ENCODE peak calls at places on chromosome 14, in six cellular contexts. E is bronchial epithelial cell, N is hepatocyte, Q is progenitor cell of endocrine pancreas, O is A549, U is ovary. B is an unnamed sample.

GRCh38 chr14:28584951-28585350 is 181.6 kb upstream of the FOXG1 start:
- DNase-seq in E (peak; percentile 68), N (no peak), Q (no peak), O (no peak), U (no peak), B (no peak)

GRCh38 chr14:95507701-95508103 is 8.7 kb downstream of the SYNE3 start:
- DNase-seq in E (peak; percentile 71), N (no peak), Q (no peak), O (no peak), U (no peak), B (peak; percentile 90)

GRCh38 chr14:73795974-73796373 is 55.7 kb upstream of the PTGR2 start:
- DNase-seq in E (peak; percentile 79), N (peak; percentile 80), Q (no peak), O (peak; percentile 49), U (no peak), B (peak; percentile 80)

GRCh38 chr14:53979747-53980642 is 23.4 kb upstream of the BMP4 start:
- DNase-seq in E (no peak), N (no peak), Q (no peak), O (no peak), U (peak; percentile 56), B (peak; percentile 78)

GRCh38 chr14:97301931-97302559 is 504.9 kb downstream of the VRK1 start:
- DNase-seq in E (no peak), N (no peak), Q (no peak), O (no peak), U (no peak), B (no peak)

GRCh38 chr14:50830932-50831703 is at the start of gene NIN:
- DNase-seq in E (peak; percentile 52), N (peak; percentile 92), Q (peak; percentile 58), O (peak; percentile 43), U (peak; percentile 68), B (peak; percentile 80)

GRCh38 chr14:106848330-106849121 is 1322.1 kb downstream of the TMEM121 start:
- DNase-seq in E (peak; percentile 73), N (no peak), Q (no peak), O (no peak), U (peak; percentile 61), B (peak; percentile 85)

GRCh38 chr14:100747021-100747586 is 20.4 kb downstream of the DLK1 start:
- DNase-seq in E (peak; percentile 99), N (peak; percentile 77), Q (no peak), O (peak; percentile 51), U (no peak), B (peak; percentile 99)

GRCh38 chr14:89540830-89541470 is 123.9 kb upstream of the FOXN3 start:
- DNase-seq in E (peak; percentile 82), N (no peak), Q (no peak), O (no peak), U (no peak), B (peak; percentile 29)

GRCh38 chr14:50116986-50117385 is 614 bp upstream of the VCPKMT start:
- DNase-seq in E (no peak), N (no peak), Q (no peak), O (no peak), U (no peak), B (no peak)

GRCh38 chr14:33922125-33922524 is 28.7 kb downstream of the EGLN3 start:
- DNase-seq in E (peak; percentile 83), N (no peak), Q (no peak), O (no peak), U (no peak), B (peak; percentile 30)

GRCh38 chr14:75088566-75089373 is 19.3 kb downstream of the ZC2HC1C start:
- DNase-seq in E (peak; percentile 60), N (peak; percentile 86), Q (peak; percentile 37), O (peak; percentile 43), U (peak; percentile 18), B (peak; percentile 72)

GRCh38 chr14:81476816-81477215 is 56.8 kb downstream of the SEL1L start:
- DNase-seq in E (no peak), N (no peak), Q (no peak), O (no peak), U (no peak), B (no peak)

GRCh38 chr14:105694961-105695360 is 168.6 kb downstream of the TMEM121 start:
- DNase-seq in E (no peak), N (no peak), Q (no peak), O (no peak), U (no peak), B (no peak)

GRCh38 chr14:43789458-43789857 is 717.6 kb downstream of the FSCB start:
- DNase-seq in E (no peak), N (no peak), Q (no peak), O (no peak), U (no peak), B (no peak)

GRCh38 chr14:88613552-88614010 is 50.7 kb downstream of the ZC3H14 start:
- DNase-seq in E (peak; percentile 69), N (peak; percentile 70), Q (no peak), O (no peak), U (no peak), B (peak; percentile 42)

GRCh38 chr14:75549169-75549568 is 26.9 kb downstream of the BATF start:
- DNase-seq in E (no peak), N (no peak), Q (no peak), O (no peak), U (no peak), B (no peak)

GRCh38 chr14:52080817-52081755 is 12.2 kb upstream of the NID2 start:
- DNase-seq in E (peak; percentile 85), N (peak; percentile 36), Q (no peak), O (peak; percentile 14), U (no peak), B (peak; percentile 55)

GRCh38 chr14:50018236-50019210 is 97.8 kb downstream of the VCPKMT start:
- DNase-seq in E (no peak), N (peak; percentile 81), Q (no peak), O (no peak), U (no peak), B (peak; percentile 47)

GRCh38 chr14:106691601-106692291 is 1165.4 kb downstream of the TMEM121 start:
- DNase-seq in E (no peak), N (peak; percentile 4), Q (no peak), O (no peak), U (no peak), B (no peak)

GRCh38 chr14:23640524-23641141 is 4.5 kb downstream of the DHRS2 start:
- DNase-seq in E (no peak), N (peak; percentile 53), Q (no peak), O (no peak), U (peak; percentile 94), B (peak; percentile 55)

DNA sequence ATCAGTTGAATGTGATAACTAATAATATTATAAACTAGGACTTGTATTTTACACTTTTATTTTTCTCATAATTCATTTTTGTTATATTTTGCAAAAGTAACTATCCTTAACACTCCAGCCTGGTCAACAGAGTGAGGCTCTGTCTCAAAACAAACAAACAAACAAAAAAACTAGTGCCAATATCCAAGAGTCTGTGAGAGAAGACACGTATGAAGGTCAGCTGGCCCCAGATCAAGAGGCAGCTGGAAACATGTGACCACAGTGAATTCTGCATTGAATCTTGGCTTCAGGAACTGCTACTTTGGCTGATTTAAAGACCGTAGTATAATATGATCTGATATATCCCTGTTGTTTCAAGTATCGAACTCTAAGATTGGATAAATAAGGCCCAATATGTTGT is 47.0 kb downstream of the ESR2 start:
- DNase-seq in E (no peak), N (no peak), Q (no peak), O (no peak), U (no peak), B (no peak)
- TF ChIP-seq CTCF in E (no peak), N (no peak), Q (no peak), O (no peak), U (no peak), B (no peak)

DNA sequence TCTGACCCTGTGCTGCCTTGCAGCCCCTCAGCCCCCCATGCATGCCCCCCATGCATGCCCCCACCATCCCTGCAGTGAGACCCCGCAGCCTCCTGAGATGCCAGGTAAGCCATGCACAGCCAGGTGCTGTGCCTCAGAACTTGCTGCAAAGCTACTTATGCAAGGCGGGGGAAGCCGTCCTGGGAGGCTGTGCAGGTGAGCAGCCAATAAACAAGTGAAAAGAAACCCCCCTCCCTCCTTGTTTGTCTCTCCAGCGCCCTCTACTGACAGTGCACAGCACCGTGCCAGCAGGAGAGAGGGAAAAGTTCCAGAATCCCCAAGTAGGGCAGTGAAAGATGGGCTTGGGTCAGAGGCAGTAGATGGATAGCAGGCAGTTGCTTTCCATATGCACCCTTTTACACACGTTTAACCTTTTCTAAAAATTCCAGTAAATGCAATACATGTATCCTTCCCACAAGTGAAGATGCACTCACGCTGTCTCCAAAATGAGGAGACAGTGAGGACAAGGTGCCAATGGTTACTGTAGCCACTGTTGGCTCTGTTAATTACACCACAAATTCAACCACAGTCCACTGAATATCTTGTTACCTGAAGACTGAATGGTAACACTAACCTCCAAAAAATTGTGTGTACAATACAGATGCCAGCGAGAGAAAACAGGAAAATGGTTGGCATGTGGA is 18.0 kb downstream of the TNFAIP2 start:
- DNase-seq in E (no peak), N (peak; percentile 46), Q (no peak), O (peak; percentile 71), U (no peak), B (peak; percentile 77)
- TF ChIP-seq CTCF in E (peak; percentile 74), N (peak; percentile 39), Q (peak; percentile 40), O (peak; percentile 71), U (no peak), B (peak; percentile 68)

DNA sequence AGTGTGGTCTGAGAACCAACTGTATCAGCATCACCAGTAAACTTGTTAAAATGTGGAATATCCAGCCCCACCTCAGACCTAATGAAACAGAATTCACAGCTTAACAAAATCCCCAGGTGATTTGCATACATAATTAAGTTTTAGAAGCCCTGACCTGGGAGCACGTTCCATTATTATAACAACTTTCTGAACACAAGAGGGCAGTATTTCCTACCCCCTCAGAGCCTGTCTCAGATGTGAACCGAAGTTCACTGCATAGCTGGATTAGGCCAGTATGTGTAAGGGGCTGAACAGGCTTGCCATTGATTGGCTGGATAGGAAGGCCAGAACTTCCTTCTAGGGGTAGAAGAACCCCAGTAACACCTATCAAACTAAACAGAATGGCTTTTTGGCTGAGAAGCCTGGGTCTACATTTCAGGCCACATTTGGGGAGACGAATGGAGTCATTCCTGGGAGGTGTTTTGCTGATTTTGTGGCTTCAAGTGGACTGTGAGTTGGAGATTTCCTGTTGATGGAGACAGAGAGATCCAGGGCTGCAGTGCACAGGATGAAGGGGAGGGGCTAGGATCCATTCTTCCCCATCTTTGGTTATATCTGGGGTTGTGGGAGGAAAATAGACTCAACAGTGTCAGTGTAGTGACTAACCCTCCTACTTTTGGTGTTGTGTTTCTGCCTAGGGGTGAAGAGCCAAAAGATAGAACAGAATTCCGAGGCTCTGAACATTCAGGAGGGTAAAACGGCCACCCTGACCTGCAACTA is 94.7 kb upstream of the OR4E1 start:
- DNase-seq in E (peak; percentile 55), N (peak; percentile 55), Q (no peak), O (peak; percentile 7), U (no peak), B (peak; percentile 40)
- TF ChIP-seq CTCF in E (peak; percentile 64), N (peak; percentile 43), Q (peak; percentile 60), O (peak; percentile 51), U (no peak), B (peak; percentile 44)

DNA sequence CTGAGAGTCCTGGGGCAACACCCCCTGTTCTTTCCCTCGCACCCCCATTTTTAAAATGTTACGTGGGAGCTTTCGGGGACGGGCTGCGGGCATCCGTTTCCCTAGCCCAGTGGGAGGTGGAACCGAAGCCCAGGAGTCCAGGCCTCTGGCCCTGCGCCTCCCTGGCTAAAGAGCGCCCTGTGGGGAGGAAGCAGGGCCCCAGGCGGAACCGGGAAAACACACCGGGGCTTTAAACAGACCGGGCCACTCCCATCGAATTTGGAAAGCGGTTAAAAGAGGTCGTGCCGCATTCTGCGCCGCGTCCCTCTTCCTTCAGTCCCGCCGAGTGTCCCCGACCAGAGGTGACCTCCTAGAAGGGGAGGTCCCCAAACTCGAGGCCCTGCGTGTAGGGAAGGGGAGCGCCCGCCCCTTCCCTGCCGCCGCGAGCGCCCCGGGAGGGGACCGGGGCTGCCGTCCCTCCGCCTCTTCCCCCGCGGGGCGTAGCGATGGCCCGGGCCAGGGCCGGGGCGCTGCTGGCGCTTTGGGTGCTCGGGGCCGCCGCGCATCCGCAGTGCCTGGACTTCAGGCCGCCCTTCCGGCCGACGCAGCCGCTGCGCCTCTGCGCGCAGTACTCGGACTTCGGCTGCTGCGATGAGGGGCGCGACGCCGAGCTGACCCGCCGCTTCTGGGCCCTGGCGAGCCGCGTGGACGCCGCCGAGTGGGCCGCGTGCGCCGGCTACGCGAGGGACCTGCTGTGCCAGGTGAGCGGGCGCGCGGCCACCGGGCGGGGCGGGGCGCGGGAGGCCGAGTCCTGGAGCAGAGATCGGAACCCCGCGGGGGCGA is at the start of gene HHIPL1:
- DNase-seq in E (no peak), N (peak; percentile 48), Q (peak; percentile 19), O (no peak), U (no peak), B (no peak)
- TF ChIP-seq CTCF in E (no peak), N (no peak), Q (peak; percentile 24), O (no peak), U (no peak), B (no peak)